ENCODE peak calls at places on chromosomes 1 and 21, in eight cellular contexts. U is effector memory CD8-positive, alpha-beta T cell; X is GF-D8; Q is CD4-positive, alpha-beta memory T cell; L is AML-193; Y is HTR-8/SVneo; S is tibial nerve; T is uterus. K is an unnamed sample.

GRCh38 chr1:156939786-156940334 is 19.4 kb downstream of the LRRC71 start:
- DNase-seq in S (no peak), X (no peak), Y (no peak), U (no peak), Q (no peak), T (no peak), L (no peak), K (no peak)

GRCh38 chr1:219174672-219175564 is 1.2 kb downstream of the LYPLAL1 start:
- DNase-seq in U (no peak), X (no peak), T (peak; percentile 30), Y (peak; percentile 9), S (no peak), Q (peak; percentile 45), L (no peak), K (peak; percentile 73)

GRCh38 chr1:214476958-214477870 is 74.2 kb downstream of the PTPN14 start:
- DNase-seq in S (no peak), X (no peak), L (no peak), Q (no peak), U (no peak), T (no peak), Y (no peak), K (no peak)

GRCh38 chr21:23579573-23579972 is 2027.7 kb downstream of the MRPL39 start:
- DNase-seq in S (no peak), Q (no peak), U (no peak), X (no peak), T (no peak), L (no peak), Y (no peak), K (no peak)

GRCh38 chr21:27426196-27426595 is 459.3 kb upstream of the ADAMTS5 start:
- DNase-seq in S (no peak), Q (no peak), T (no peak), X (no peak), Y (no peak), L (no peak), U (no peak), K (no peak)

GRCh38 chr1:204213668-204214662 is at the start of gene GOLT1A:
- DNase-seq in T (peak; percentile 61), Q (peak; percentile 39), X (no peak), Y (peak; percentile 50), S (peak; percentile 33), L (no peak), U (peak; percentile 12), K (peak; percentile 95)

GRCh38 chr1:27357281-27358037 is 9.3 kb downstream of the MAP3K6 start:
- DNase-seq in U (peak; percentile 81), Y (peak; percentile 64), L (peak; percentile 24), T (peak; percentile 77), Q (peak; percentile 84), X (peak; percentile 29), S (no peak), K (peak; percentile 95)

GRCh38 chr1:172473302-172473701 is 29.4 kb upstream of the PIGC start:
- DNase-seq in L (peak; percentile 99), X (peak; percentile 97), T (no peak), Q (no peak), S (no peak), Y (no peak), U (no peak), K (no peak)

GRCh38 chr21:45209685-45210284 is 77.9 kb downstream of the POFUT2 start:
- DNase-seq in X (no peak), Y (no peak), L (no peak), T (no peak), S (no peak), Q (no peak), U (no peak), K (no peak)

GRCh38 chr1:232990729-232991128 is 40.3 kb downstream of the NTPCR start:
- DNase-seq in Q (no peak), U (no peak), X (no peak), S (no peak), L (no peak), Y (no peak), T (no peak), K (peak; percentile 20)

GRCh38 chr1:3981746-3982505 is 81.9 kb upstream of the C1orf174 start:
- DNase-seq in S (no peak), U (no peak), Q (no peak), Y (no peak), T (no peak), X (no peak), L (no peak), K (no peak)

GRCh38 chr1:24386241-24386640 is 27.3 kb downstream of the STPG1 start:
- DNase-seq in L (no peak), S (no peak), T (no peak), U (no peak), Q (no peak), X (no peak), Y (no peak), K (no peak)

GRCh38 chr1:58881471-58881994 is 97.7 kb upstream of the JUN start:
- DNase-seq in T (no peak), Q (no peak), U (no peak), L (peak; percentile 10), X (no peak), S (peak; percentile 39), Y (peak; percentile 49), K (no peak)

GRCh38 chr1:209356909-209357498 is 226.5 kb upstream of the CAMK1G start:
- DNase-seq in T (no peak), L (no peak), U (no peak), S (no peak), X (no peak), Q (no peak), Y (no peak), K (no peak)

GRCh38 chr1:231376101-231376500 is 38.0 kb downstream of the SPRTN start:
- DNase-seq in Q (no peak), X (no peak), S (no peak), U (no peak), T (no peak), Y (no peak), L (no peak), K (no peak)

GRCh38 chr1:32733573-32734321 is 31.2 kb upstream of the SYNC start:
- DNase-seq in Y (no peak), U (no peak), X (no peak), T (no peak), L (no peak), Q (no peak), S (no peak), K (peak; percentile 72)

GRCh38 chr1:11920239-11920903 is 5.9 kb downstream of the KIAA2013 start:
- DNase-seq in X (no peak), U (no peak), Y (no peak), S (no peak), L (no peak), Q (no peak), T (no peak), K (no peak)

GRCh38 chr1:26127235-26128163 is 15.9 kb downstream of the PDIK1L start:
- DNase-seq in S (no peak), Y (no peak), X (peak; percentile 21), Q (no peak), U (no peak), L (no peak), T (no peak), K (no peak)

GRCh38 chr1:193143285-193143684 is 21.5 kb downstream of the CDC73 start:
- DNase-seq in Y (no peak), U (no peak), T (no peak), Q (peak; percentile 16), L (no peak), S (no peak), X (no peak), K (no peak)

GRCh38 chr1:169108897-169109560 is 2.5 kb downstream of the ATP1B1 start:
- DNase-seq in X (no peak), T (no peak), L (peak; percentile 8), U (no peak), Y (no peak), S (no peak), Q (no peak), K (peak; percentile 58)

GRCh38 chr1:157948547-157949152 is 44.8 kb upstream of the KIRREL1 start:
- DNase-seq in Q (no peak), U (no peak), X (no peak), T (no peak), L (peak; percentile 53), Y (peak; percentile 20), S (no peak), K (peak; percentile 87)

GRCh38 chr1:225746361-225747179 is 31.1 kb upstream of the SRP9 start:
- DNase-seq in X (no peak), Y (peak; percentile 69), U (no peak), Q (no peak), S (no peak), L (no peak), T (peak; percentile 80), K (peak; percentile 98)

GRCh38 chr21:33028759-33029511 is 3.2 kb downstream of the OLIG2 start:
- DNase-seq in Y (no peak), S (no peak), L (no peak), U (peak; percentile 33), T (no peak), Q (peak; percentile 43), X (no peak), K (peak; percentile 60)

GRCh38 chr1:112689196-112689841 is 14.9 kb downstream of the MOV10 start:
- DNase-seq in U (no peak), S (no peak), Y (no peak), T (no peak), Q (no peak), L (no peak), X (no peak), K (no peak)

GRCh38 chr1:55071477-55071876 is 32.1 kb downstream of the PCSK9 start:
- DNase-seq in Y (peak; percentile 50), T (no peak), U (no peak), X (no peak), Q (no peak), L (peak; percentile 8), S (no peak), K (peak; percentile 87)

GRCh38 chr1:204975568-204976235 is 67.3 kb upstream of the CNTN2 start:
- DNase-seq in Y (peak; percentile 84), T (peak; percentile 46), S (peak; percentile 26), Q (peak; percentile 30), L (peak; percentile 5), U (peak; percentile 42), X (no peak), K (peak; percentile 91)

GRCh38 chr1:195740862-195741261 is 867.4 kb downstream of the KCNT2 start:
- DNase-seq in T (no peak), X (no peak), Y (peak; percentile 38), Q (no peak), L (no peak), S (no peak), U (no peak), K (no peak)

GRCh38 chr1:165561257-165561656 is 17.5 kb downstream of the LRRC52 start:
- DNase-seq in S (no peak), L (no peak), U (no peak), Y (no peak), T (no peak), Q (no peak), X (no peak), K (peak; percentile 51)

K was measured in endodermal cell.